ENCODE peak calls at places on chromosomes 7 and 10, in eight cellular contexts. One of them, this sample, is unnamed.

GRCh38 chr7:43385856-43386255 is 197.1 kb upstream of the STK17A start:
- DNase-seq in adrenal gland: no peak
- DNase-seq in body of pancreas: no peak
- DNase-seq in esophagus squamous epithelium: no peak
- DNase-seq in tibial nerve: no peak
- DNase-seq in cardiac muscle cell: peak; percentile 8
- DNase-seq in HL-60: no peak
- DNase-seq in breast epithelium: no peak
- DNase-seq in this sample: no peak

GRCh38 chr10:13845897-13846296 is 259.1 kb downstream of the PRPF18 start:
- DNase-seq in esophagus squamous epithelium: no peak
- DNase-seq in HL-60: no peak
- DNase-seq in tibial nerve: no peak
- DNase-seq in breast epithelium: no peak
- DNase-seq in adrenal gland: no peak
- DNase-seq in cardiac muscle cell: no peak
- DNase-seq in body of pancreas: no peak
- DNase-seq in this sample: no peak

GRCh38 chr10:14282271-14282670 is 48.5 kb downstream of the FRMD4A start:
- DNase-seq in cardiac muscle cell: no peak
- DNase-seq in HL-60: no peak
- DNase-seq in tibial nerve: no peak
- DNase-seq in body of pancreas: no peak
- DNase-seq in adrenal gland: no peak
- DNase-seq in breast epithelium: no peak
- DNase-seq in esophagus squamous epithelium: no peak
- DNase-seq in this sample: no peak

GRCh38 chr10:82889703-82890102 is 1014.7 kb downstream of the NRG3 start:
- DNase-seq in body of pancreas: no peak
- DNase-seq in esophagus squamous epithelium: no peak
- DNase-seq in cardiac muscle cell: no peak
- DNase-seq in HL-60: no peak
- DNase-seq in breast epithelium: no peak
- DNase-seq in adrenal gland: no peak
- DNase-seq in tibial nerve: no peak
- DNase-seq in this sample: no peak

GRCh38 chr10:24873281-24873683 is 79.1 kb downstream of the PRTFDC1 start:
- DNase-seq in body of pancreas: no peak
- DNase-seq in breast epithelium: peak; percentile 30
- DNase-seq in esophagus squamous epithelium: no peak
- DNase-seq in adrenal gland: peak; percentile 27
- DNase-seq in cardiac muscle cell: peak; percentile 97
- DNase-seq in tibial nerve: peak; percentile 24
- DNase-seq in HL-60: no peak
- DNase-seq in this sample: peak; percentile 95

GRCh38 chr7:71636329-71636728 is 504.4 kb downstream of the GALNT17 start:
- DNase-seq in adrenal gland: no peak
- DNase-seq in tibial nerve: no peak
- DNase-seq in breast epithelium: no peak
- DNase-seq in cardiac muscle cell: peak; percentile 6
- DNase-seq in esophagus squamous epithelium: no peak
- DNase-seq in HL-60: no peak
- DNase-seq in body of pancreas: no peak
- DNase-seq in this sample: no peak

GRCh38 chr10:44245601-44245938 is 139.3 kb downstream of the CXCL12 start:
- DNase-seq in esophagus squamous epithelium: no peak
- DNase-seq in HL-60: no peak
- DNase-seq in body of pancreas: no peak
- DNase-seq in cardiac muscle cell: peak; percentile 79
- DNase-seq in breast epithelium: no peak
- DNase-seq in tibial nerve: no peak
- DNase-seq in adrenal gland: no peak
- DNase-seq in this sample: no peak

GRCh38 chr7:82131224-82131623 is 312.4 kb downstream of the CACNA2D1 start:
- DNase-seq in body of pancreas: no peak
- DNase-seq in breast epithelium: no peak
- DNase-seq in esophagus squamous epithelium: no peak
- DNase-seq in cardiac muscle cell: no peak
- DNase-seq in adrenal gland: no peak
- DNase-seq in tibial nerve: no peak
- DNase-seq in HL-60: no peak
- DNase-seq in this sample: no peak

GRCh38 chr7:29282819-29283414 is 88.3 kb downstream of the CHN2 start:
- DNase-seq in adrenal gland: no peak
- DNase-seq in HL-60: no peak
- DNase-seq in tibial nerve: no peak
- DNase-seq in cardiac muscle cell: no peak
- DNase-seq in esophagus squamous epithelium: no peak
- DNase-seq in breast epithelium: no peak
- DNase-seq in body of pancreas: no peak
- DNase-seq in this sample: no peak

GRCh38 chr7:112001089-112001826 is 204.9 kb downstream of the DOCK4 start:
- DNase-seq in esophagus squamous epithelium: no peak
- DNase-seq in adrenal gland: no peak
- DNase-seq in breast epithelium: no peak
- DNase-seq in tibial nerve: no peak
- DNase-seq in HL-60: no peak
- DNase-seq in cardiac muscle cell: peak; percentile 92
- DNase-seq in body of pancreas: no peak
- DNase-seq in this sample: peak; percentile 39

GRCh38 chr10:102431452-102432124 is 786 bp downstream of the CUEDC2 start:
- DNase-seq in body of pancreas: no peak
- DNase-seq in cardiac muscle cell: peak; percentile 58
- DNase-seq in tibial nerve: no peak
- DNase-seq in adrenal gland: no peak
- DNase-seq in HL-60: no peak
- DNase-seq in esophagus squamous epithelium: no peak
- DNase-seq in breast epithelium: no peak
- DNase-seq in this sample: no peak

GRCh38 chr10:99339077-99339476 is 9.9 kb downstream of the CNNM1 start:
- DNase-seq in esophagus squamous epithelium: no peak
- DNase-seq in cardiac muscle cell: no peak
- DNase-seq in adrenal gland: no peak
- DNase-seq in body of pancreas: no peak
- DNase-seq in breast epithelium: no peak
- DNase-seq in tibial nerve: no peak
- DNase-seq in HL-60: no peak
- DNase-seq in this sample: no peak

GRCh38 chr10:132850896-132851295 is 64.9 kb upstream of the NKX6-2 start:
- DNase-seq in tibial nerve: no peak
- DNase-seq in body of pancreas: no peak
- DNase-seq in HL-60: no peak
- DNase-seq in cardiac muscle cell: no peak
- DNase-seq in breast epithelium: no peak
- DNase-seq in adrenal gland: no peak
- DNase-seq in esophagus squamous epithelium: no peak
- DNase-seq in this sample: no peak

GRCh38 chr10:36171546-36171945 is 529.5 kb upstream of the FZD8 start:
- DNase-seq in esophagus squamous epithelium: no peak
- DNase-seq in cardiac muscle cell: no peak
- DNase-seq in HL-60: no peak
- DNase-seq in adrenal gland: no peak
- DNase-seq in breast epithelium: no peak
- DNase-seq in body of pancreas: no peak
- DNase-seq in tibial nerve: no peak
- DNase-seq in this sample: no peak
- H3K27ac ChIP-seq in esophagus squamous epithelium: no peak overlapping the region
- H3K27ac ChIP-seq in cardiac muscle cell: no peak overlapping the region
- H3K27ac ChIP-seq in HL-60: no peak overlapping the region
- H3K27ac ChIP-seq in adrenal gland: no peak overlapping the region
- H3K27ac ChIP-seq in breast epithelium: peak overlapping the region; percentile 14
- H3K27ac ChIP-seq in body of pancreas: no peak overlapping the region
- H3K27ac ChIP-seq in tibial nerve: no peak overlapping the region
- H3K27ac ChIP-seq in this sample: peak overlapping the region; percentile 98

DNA sequence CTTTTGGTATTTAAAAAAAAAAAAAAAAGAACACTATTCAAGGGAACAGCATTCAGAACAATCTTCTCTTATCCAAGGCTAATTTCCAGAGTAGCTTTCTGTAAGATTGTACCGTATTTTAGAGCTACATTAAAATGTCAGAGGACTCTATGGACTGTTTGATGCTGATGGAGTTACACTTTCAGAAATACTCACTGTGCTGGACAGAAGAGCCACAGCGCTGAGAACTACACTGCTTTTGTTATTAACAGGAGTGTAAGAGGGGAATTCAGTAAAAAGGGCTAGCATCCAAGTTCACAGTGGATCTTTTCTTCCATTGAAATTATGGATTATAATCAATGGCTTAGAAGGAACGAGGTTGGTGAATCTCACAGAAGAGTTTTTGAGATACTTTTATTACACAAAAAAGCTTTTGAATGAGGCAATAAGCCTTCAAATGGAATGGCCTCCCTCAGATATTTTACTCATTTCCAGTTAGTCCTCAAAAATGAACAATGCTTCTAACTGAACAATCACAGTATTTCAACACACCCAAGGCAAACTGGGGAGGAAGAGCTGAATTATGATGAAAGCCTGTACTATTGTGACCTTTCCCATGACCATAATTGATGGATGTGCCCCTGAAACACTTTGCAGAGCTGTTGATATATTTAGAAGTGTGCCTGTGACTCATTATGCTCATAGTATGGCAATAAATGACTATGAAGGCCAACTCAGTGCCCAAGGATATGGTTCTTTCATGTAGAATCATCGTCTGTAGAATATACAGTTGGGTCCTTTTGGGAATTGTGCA is 247.9 kb downstream of the AHR start:
- DNase-seq in tibial nerve: no peak
- DNase-seq in cardiac muscle cell: peak; percentile 90
- DNase-seq in HL-60: peak; percentile 81
- DNase-seq in adrenal gland: peak; percentile 45
- DNase-seq in breast epithelium: no peak
- DNase-seq in esophagus squamous epithelium: no peak
- DNase-seq in body of pancreas: no peak
- DNase-seq in this sample: no peak
- H3K27ac ChIP-seq in tibial nerve: peak overlapping the region; percentile 81
- H3K27ac ChIP-seq in cardiac muscle cell: no peak overlapping the region
- H3K27ac ChIP-seq in HL-60: no peak overlapping the region
- H3K27ac ChIP-seq in adrenal gland: peak overlapping the region; percentile 77
- H3K27ac ChIP-seq in breast epithelium: peak overlapping the region; percentile 81
- H3K27ac ChIP-seq in esophagus squamous epithelium: peak overlapping the region; percentile 66
- H3K27ac ChIP-seq in body of pancreas: peak overlapping the region; percentile 25
- H3K27ac ChIP-seq in this sample: no peak overlapping the region

GRCh38 chr7:151963895-151964870 is 7.9 kb downstream of the GALNTL5 start:
- DNase-seq in cardiac muscle cell: no peak
- DNase-seq in body of pancreas: no peak
- DNase-seq in adrenal gland: no peak
- DNase-seq in HL-60: no peak
- DNase-seq in esophagus squamous epithelium: no peak
- DNase-seq in breast epithelium: no peak
- DNase-seq in tibial nerve: no peak
- DNase-seq in this sample: no peak

GRCh38 chr7:151960449-151960848 is 4.2 kb downstream of the GALNTL5 start:
- DNase-seq in breast epithelium: no peak
- DNase-seq in tibial nerve: no peak
- DNase-seq in HL-60: no peak
- DNase-seq in cardiac muscle cell: no peak
- DNase-seq in adrenal gland: no peak
- DNase-seq in esophagus squamous epithelium: no peak
- DNase-seq in body of pancreas: no peak
- DNase-seq in this sample: no peak

GRCh38 chr7:151958036-151959010 is 2.1 kb downstream of the GALNTL5 start:
- DNase-seq in breast epithelium: no peak
- DNase-seq in adrenal gland: no peak
- DNase-seq in HL-60: no peak
- DNase-seq in body of pancreas: no peak
- DNase-seq in esophagus squamous epithelium: no peak
- DNase-seq in tibial nerve: no peak
- DNase-seq in cardiac muscle cell: no peak
- DNase-seq in this sample: no peak

GRCh38 chr7:151964951-151965350 is 8.7 kb downstream of the GALNTL5 start:
- DNase-seq in tibial nerve: peak; percentile 48
- DNase-seq in adrenal gland: no peak
- DNase-seq in body of pancreas: no peak
- DNase-seq in HL-60: no peak
- DNase-seq in esophagus squamous epithelium: no peak
- DNase-seq in cardiac muscle cell: no peak
- DNase-seq in breast epithelium: no peak
- DNase-seq in this sample: no peak

DNA sequence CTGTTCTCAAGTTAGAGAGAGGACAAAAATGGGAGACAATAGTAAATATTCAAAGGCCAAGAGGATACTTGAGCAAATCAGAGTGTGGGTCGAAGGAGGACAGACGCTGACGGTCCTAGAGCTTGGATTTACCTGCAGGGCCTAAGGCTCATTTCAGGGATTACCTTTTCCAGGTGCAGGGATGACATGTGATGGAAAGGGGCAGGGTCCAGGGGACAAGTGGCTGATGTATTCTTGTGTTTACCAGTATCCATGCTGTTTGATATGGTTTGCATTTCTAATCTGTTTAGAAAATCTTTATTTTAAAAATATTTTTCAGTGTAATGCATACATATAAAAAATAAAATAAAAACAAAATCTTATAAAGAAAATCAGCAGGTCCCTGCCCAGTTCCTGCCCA is 5.3 kb downstream of the GALNTL5 start:
- DNase-seq in tibial nerve: no peak
- DNase-seq in cardiac muscle cell: no peak
- DNase-seq in body of pancreas: no peak
- DNase-seq in breast epithelium: no peak
- DNase-seq in adrenal gland: no peak
- DNase-seq in HL-60: no peak
- DNase-seq in esophagus squamous epithelium: no peak
- DNase-seq in this sample: no peak
- H3K27ac ChIP-seq in tibial nerve: no peak overlapping the region
- H3K27ac ChIP-seq in cardiac muscle cell: no peak overlapping the region
- H3K27ac ChIP-seq in body of pancreas: no peak overlapping the region
- H3K27ac ChIP-seq in breast epithelium: no peak overlapping the region
- H3K27ac ChIP-seq in adrenal gland: no peak overlapping the region
- H3K27ac ChIP-seq in HL-60: no peak overlapping the region
- H3K27ac ChIP-seq in esophagus squamous epithelium: no peak overlapping the region
- H3K27ac ChIP-seq in this sample: no peak overlapping the region

GRCh38 chr10:20004087-20004523 is 187.9 kb downstream of the PLXDC2 start:
- DNase-seq in body of pancreas: no peak
- DNase-seq in tibial nerve: peak; percentile 31
- DNase-seq in breast epithelium: no peak
- DNase-seq in cardiac muscle cell: peak; percentile 76
- DNase-seq in adrenal gland: peak; percentile 57
- DNase-seq in esophagus squamous epithelium: no peak
- DNase-seq in HL-60: peak; percentile 38
- DNase-seq in this sample: no peak

GRCh38 chr10:20005638-20006037 is 189.4 kb downstream of the PLXDC2 start:
- DNase-seq in body of pancreas: no peak
- DNase-seq in cardiac muscle cell: no peak
- DNase-seq in esophagus squamous epithelium: no peak
- DNase-seq in HL-60: no peak
- DNase-seq in adrenal gland: no peak
- DNase-seq in breast epithelium: no peak
- DNase-seq in tibial nerve: no peak
- DNase-seq in this sample: no peak

GRCh38 chr10:20006169-20006870 is 190.1 kb downstream of the PLXDC2 start:
- DNase-seq in esophagus squamous epithelium: no peak
- DNase-seq in cardiac muscle cell: peak; percentile 49
- DNase-seq in breast epithelium: no peak
- DNase-seq in HL-60: no peak
- DNase-seq in tibial nerve: no peak
- DNase-seq in body of pancreas: no peak
- DNase-seq in adrenal gland: no peak
- DNase-seq in this sample: no peak

GRCh38 chr10:19999440-19999839 is 183.2 kb downstream of the PLXDC2 start:
- DNase-seq in cardiac muscle cell: no peak
- DNase-seq in esophagus squamous epithelium: no peak
- DNase-seq in adrenal gland: no peak
- DNase-seq in HL-60: no peak
- DNase-seq in breast epithelium: no peak
- DNase-seq in tibial nerve: no peak
- DNase-seq in body of pancreas: no peak
- DNase-seq in this sample: no peak

GRCh38 chr10:20002657-20003056 is 186.4 kb downstream of the PLXDC2 start:
- DNase-seq in breast epithelium: no peak
- DNase-seq in body of pancreas: no peak
- DNase-seq in adrenal gland: no peak
- DNase-seq in tibial nerve: no peak
- DNase-seq in HL-60: no peak
- DNase-seq in esophagus squamous epithelium: no peak
- DNase-seq in cardiac muscle cell: no peak
- DNase-seq in this sample: no peak
- H3K27ac ChIP-seq in breast epithelium: peak overlapping the region; percentile 85
- H3K27ac ChIP-seq in body of pancreas: no peak overlapping the region
- H3K27ac ChIP-seq in adrenal gland: no peak overlapping the region
- H3K27ac ChIP-seq in tibial nerve: no peak overlapping the region
- H3K27ac ChIP-seq in HL-60: no peak overlapping the region
- H3K27ac ChIP-seq in esophagus squamous epithelium: peak overlapping the region; percentile 76
- H3K27ac ChIP-seq in cardiac muscle cell: no peak overlapping the region
- H3K27ac ChIP-seq in this sample: no peak overlapping the region

This sample was measured in SJSA1.